ENCODE peak calls at places on chromosomes 2 and 18, in four cellular contexts. One of them, this sample, is unnamed.

GRCh38 chr2:165219491-165219890 is 15.6 kb upstream of the SCN3A start:
- DNase-seq in activated effector memory CD4-positive, alpha-beta T cell treated with anti-CD3 and anti-CD28 coated beads, Interleukin-2, amount 50 U/mL, for 16 hours: no peak
- DNase-seq in EH: peak; percentile 13
- DNase-seq in HTR-8/SVneo: no peak
- DNase-seq in this sample: no peak

GRCh38 chr18:79598046-79598884 is 81.3 kb upstream of the CTDP1 start:
- DNase-seq in activated effector memory CD4-positive, alpha-beta T cell treated with anti-CD3 and anti-CD28 coated beads, Interleukin-2, amount 50 U/mL, for 16 hours: peak; percentile 43
- DNase-seq in EH: no peak
- DNase-seq in HTR-8/SVneo: no peak
- DNase-seq in this sample: no peak

GRCh38 chr2:32884346-32884745 is 62.4 kb upstream of the LTBP1 start:
- DNase-seq in activated effector memory CD4-positive, alpha-beta T cell treated with anti-CD3 and anti-CD28 coated beads, Interleukin-2, amount 50 U/mL, for 16 hours: no peak
- DNase-seq in EH: peak; percentile 43
- DNase-seq in HTR-8/SVneo: no peak
- DNase-seq in this sample: no peak

GRCh38 chr2:25025996-25026530 is 15.8 kb upstream of the EFR3B start:
- DNase-seq in activated effector memory CD4-positive, alpha-beta T cell treated with anti-CD3 and anti-CD28 coated beads, Interleukin-2, amount 50 U/mL, for 16 hours: no peak
- DNase-seq in EH: no peak
- DNase-seq in HTR-8/SVneo: no peak
- DNase-seq in this sample: no peak

GRCh38 chr18:43525149-43525548 is 247.9 kb upstream of the SYT4 start:
- DNase-seq in activated effector memory CD4-positive, alpha-beta T cell treated with anti-CD3 and anti-CD28 coated beads, Interleukin-2, amount 50 U/mL, for 16 hours: no peak
- DNase-seq in EH: no peak
- DNase-seq in HTR-8/SVneo: no peak
- DNase-seq in this sample: no peak

GRCh38 chr2:43105586-43106562 is 120.5 kb downstream of the ZFP36L2 start:
- DNase-seq in activated effector memory CD4-positive, alpha-beta T cell treated with anti-CD3 and anti-CD28 coated beads, Interleukin-2, amount 50 U/mL, for 16 hours: no peak
- DNase-seq in EH: peak; percentile 69
- DNase-seq in HTR-8/SVneo: no peak
- DNase-seq in this sample: no peak

GRCh38 chr2:199740111-199740428 is 110.9 kb downstream of the FTCDNL1 start:
- DNase-seq in activated effector memory CD4-positive, alpha-beta T cell treated with anti-CD3 and anti-CD28 coated beads, Interleukin-2, amount 50 U/mL, for 16 hours: no peak
- DNase-seq in EH: no peak
- DNase-seq in HTR-8/SVneo: no peak
- DNase-seq in this sample: no peak

GRCh38 chr2:55078956-55079355 is 28.7 kb upstream of the RTN4 start:
- DNase-seq in activated effector memory CD4-positive, alpha-beta T cell treated with anti-CD3 and anti-CD28 coated beads, Interleukin-2, amount 50 U/mL, for 16 hours: no peak
- DNase-seq in EH: no peak
- DNase-seq in HTR-8/SVneo: no peak
- DNase-seq in this sample: no peak

GRCh38 chr2:158502984-158503383 is 46.2 kb downstream of the PKP4 start:
- DNase-seq in activated effector memory CD4-positive, alpha-beta T cell treated with anti-CD3 and anti-CD28 coated beads, Interleukin-2, amount 50 U/mL, for 16 hours: no peak
- DNase-seq in EH: peak; percentile 96
- DNase-seq in HTR-8/SVneo: peak; percentile 59
- DNase-seq in this sample: no peak

GRCh38 chr2:162422894-162423293 is 79.0 kb downstream of the GCA start:
- DNase-seq in activated effector memory CD4-positive, alpha-beta T cell treated with anti-CD3 and anti-CD28 coated beads, Interleukin-2, amount 50 U/mL, for 16 hours: no peak
- DNase-seq in EH: no peak
- DNase-seq in HTR-8/SVneo: no peak
- DNase-seq in this sample: no peak

GRCh38 chr2:34570266-34570872 is 971.3 kb upstream of the FAM98A start:
- DNase-seq in activated effector memory CD4-positive, alpha-beta T cell treated with anti-CD3 and anti-CD28 coated beads, Interleukin-2, amount 50 U/mL, for 16 hours: no peak
- DNase-seq in EH: no peak
- DNase-seq in HTR-8/SVneo: peak; percentile 18
- DNase-seq in this sample: peak; percentile 42

GRCh38 chr18:6412933-6413472 is 1.7 kb downstream of the L3MBTL4 start:
- DNase-seq in activated effector memory CD4-positive, alpha-beta T cell treated with anti-CD3 and anti-CD28 coated beads, Interleukin-2, amount 50 U/mL, for 16 hours: no peak
- DNase-seq in EH: no peak
- DNase-seq in HTR-8/SVneo: no peak
- DNase-seq in this sample: no peak

GRCh38 chr18:41466436-41467160 is 488.4 kb upstream of the PIK3C3 start:
- DNase-seq in activated effector memory CD4-positive, alpha-beta T cell treated with anti-CD3 and anti-CD28 coated beads, Interleukin-2, amount 50 U/mL, for 16 hours: no peak
- DNase-seq in EH: no peak
- DNase-seq in HTR-8/SVneo: no peak
- DNase-seq in this sample: no peak

GRCh38 chr2:25957743-25958142 is 24.6 kb downstream of the KIF3C start:
- DNase-seq in activated effector memory CD4-positive, alpha-beta T cell treated with anti-CD3 and anti-CD28 coated beads, Interleukin-2, amount 50 U/mL, for 16 hours: no peak
- DNase-seq in EH: no peak
- DNase-seq in HTR-8/SVneo: no peak
- DNase-seq in this sample: no peak

GRCh38 chr2:175154670-175155082 is 13.3 kb downstream of the ATF2 start:
- DNase-seq in activated effector memory CD4-positive, alpha-beta T cell treated with anti-CD3 and anti-CD28 coated beads, Interleukin-2, amount 50 U/mL, for 16 hours: no peak
- DNase-seq in EH: peak; percentile 90
- DNase-seq in HTR-8/SVneo: peak; percentile 41
- DNase-seq in this sample: peak; percentile 49

GRCh38 chr2:3500326-3500899 is 18.9 kb downstream of the ADI1 start:
- DNase-seq in activated effector memory CD4-positive, alpha-beta T cell treated with anti-CD3 and anti-CD28 coated beads, Interleukin-2, amount 50 U/mL, for 16 hours: no peak
- DNase-seq in EH: no peak
- DNase-seq in HTR-8/SVneo: no peak
- DNase-seq in this sample: no peak

GRCh38 chr2:2181505-2181904 is 149.6 kb downstream of the MYT1L start:
- DNase-seq in activated effector memory CD4-positive, alpha-beta T cell treated with anti-CD3 and anti-CD28 coated beads, Interleukin-2, amount 50 U/mL, for 16 hours: no peak
- DNase-seq in EH: no peak
- DNase-seq in HTR-8/SVneo: no peak
- DNase-seq in this sample: no peak

GRCh38 chr2:231376857-231377256 is 18.7 kb upstream of the B3GNT7 start:
- DNase-seq in activated effector memory CD4-positive, alpha-beta T cell treated with anti-CD3 and anti-CD28 coated beads, Interleukin-2, amount 50 U/mL, for 16 hours: no peak
- DNase-seq in EH: no peak
- DNase-seq in HTR-8/SVneo: no peak
- DNase-seq in this sample: no peak

GRCh38 chr2:216909541-216910175 is 49.8 kb upstream of the TNP1 start:
- DNase-seq in activated effector memory CD4-positive, alpha-beta T cell treated with anti-CD3 and anti-CD28 coated beads, Interleukin-2, amount 50 U/mL, for 16 hours: no peak
- DNase-seq in EH: no peak
- DNase-seq in HTR-8/SVneo: no peak
- DNase-seq in this sample: no peak

GRCh38 chr2:133489146-133489545 is 79.1 kb downstream of the NCKAP5 start:
- DNase-seq in activated effector memory CD4-positive, alpha-beta T cell treated with anti-CD3 and anti-CD28 coated beads, Interleukin-2, amount 50 U/mL, for 16 hours: no peak
- DNase-seq in EH: no peak
- DNase-seq in HTR-8/SVneo: no peak
- DNase-seq in this sample: no peak

GRCh38 chr2:145811467-145812162 is 1291.7 kb upstream of the ZEB2 start:
- DNase-seq in activated effector memory CD4-positive, alpha-beta T cell treated with anti-CD3 and anti-CD28 coated beads, Interleukin-2, amount 50 U/mL, for 16 hours: no peak
- DNase-seq in EH: peak; percentile 13
- DNase-seq in HTR-8/SVneo: no peak
- DNase-seq in this sample: no peak

GRCh38 chr2:43303889-43304288 is 77.5 kb upstream of the ZFP36L2 start:
- DNase-seq in activated effector memory CD4-positive, alpha-beta T cell treated with anti-CD3 and anti-CD28 coated beads, Interleukin-2, amount 50 U/mL, for 16 hours: no peak
- DNase-seq in EH: no peak
- DNase-seq in HTR-8/SVneo: no peak
- DNase-seq in this sample: no peak

GRCh38 chr2:39266139-39266805 is 22.5 kb upstream of the CDKL4 start:
- DNase-seq in activated effector memory CD4-positive, alpha-beta T cell treated with anti-CD3 and anti-CD28 coated beads, Interleukin-2, amount 50 U/mL, for 16 hours: no peak
- DNase-seq in EH: peak; percentile 19
- DNase-seq in HTR-8/SVneo: no peak
- DNase-seq in this sample: no peak

GRCh38 chr2:75429036-75429435 is 131.7 kb downstream of the EVA1A start:
- DNase-seq in activated effector memory CD4-positive, alpha-beta T cell treated with anti-CD3 and anti-CD28 coated beads, Interleukin-2, amount 50 U/mL, for 16 hours: no peak
- DNase-seq in EH: no peak
- DNase-seq in HTR-8/SVneo: no peak
- DNase-seq in this sample: no peak

GRCh38 chr2:10345813-10346212 is 43.1 kb downstream of the HPCAL1 start:
- DNase-seq in activated effector memory CD4-positive, alpha-beta T cell treated with anti-CD3 and anti-CD28 coated beads, Interleukin-2, amount 50 U/mL, for 16 hours: no peak
- DNase-seq in EH: no peak
- DNase-seq in HTR-8/SVneo: no peak
- DNase-seq in this sample: no peak

GRCh38 chr18:22031581-22031980 is 137.8 kb upstream of the GATA6 start:
- DNase-seq in activated effector memory CD4-positive, alpha-beta T cell treated with anti-CD3 and anti-CD28 coated beads, Interleukin-2, amount 50 U/mL, for 16 hours: no peak
- DNase-seq in EH: no peak
- DNase-seq in HTR-8/SVneo: no peak
- DNase-seq in this sample: no peak

GRCh38 chr18:27363918-27364317 is 178.8 kb upstream of the CHST9 start:
- DNase-seq in activated effector memory CD4-positive, alpha-beta T cell treated with anti-CD3 and anti-CD28 coated beads, Interleukin-2, amount 50 U/mL, for 16 hours: no peak
- DNase-seq in EH: no peak
- DNase-seq in HTR-8/SVneo: no peak
- DNase-seq in this sample: peak; percentile 14

GRCh38 chr2:85873679-85874078 is 15.1 kb downstream of the ST3GAL5 start:
- DNase-seq in activated effector memory CD4-positive, alpha-beta T cell treated with anti-CD3 and anti-CD28 coated beads, Interleukin-2, amount 50 U/mL, for 16 hours: no peak
- DNase-seq in EH: no peak
- DNase-seq in HTR-8/SVneo: no peak
- DNase-seq in this sample: no peak

GRCh38 chr18:56382541-56382940 is 255.9 kb downstream of the TXNL1 start:
- DNase-seq in activated effector memory CD4-positive, alpha-beta T cell treated with anti-CD3 and anti-CD28 coated beads, Interleukin-2, amount 50 U/mL, for 16 hours: no peak
- DNase-seq in EH: no peak
- DNase-seq in HTR-8/SVneo: no peak
- DNase-seq in this sample: no peak

GRCh38 chr2:75053484-75054112 is 95.2 kb downstream of the POLE4 start:
- DNase-seq in activated effector memory CD4-positive, alpha-beta T cell treated with anti-CD3 and anti-CD28 coated beads, Interleukin-2, amount 50 U/mL, for 16 hours: no peak
- DNase-seq in EH: peak; percentile 42
- DNase-seq in HTR-8/SVneo: peak; percentile 56
- DNase-seq in this sample: peak; percentile 50

GRCh38 chr2:100427627-100428258 is 10.3 kb upstream of the CHST10 start:
- DNase-seq in activated effector memory CD4-positive, alpha-beta T cell treated with anti-CD3 and anti-CD28 coated beads, Interleukin-2, amount 50 U/mL, for 16 hours: peak; percentile 84
- DNase-seq in EH: peak; percentile 49
- DNase-seq in HTR-8/SVneo: no peak
- DNase-seq in this sample: peak; percentile 20

GRCh38 chr2:15311926-15312325 is 249.2 kb downstream of the NBAS start:
- DNase-seq in activated effector memory CD4-positive, alpha-beta T cell treated with anti-CD3 and anti-CD28 coated beads, Interleukin-2, amount 50 U/mL, for 16 hours: no peak
- DNase-seq in EH: no peak
- DNase-seq in HTR-8/SVneo: no peak
- DNase-seq in this sample: no peak

This sample was measured in RWPE1.